ENCODE peak calls at places on chromosomes 11 and 22, in six cellular contexts. One of them, this sample, is unnamed.

GRCh38 chr11:27464155-27464759 is 8.3 kb downstream of the LGR4 start:
- DNase-seq in neuronal stem cell: no peak
- DNase-seq in A549: no peak
- DNase-seq in PC-3: peak
- DNase-seq in IMR-90: peak
- DNase-seq in H9: no peak
- DNase-seq in this sample: no peak

GRCh38 chr11:1906623-1907423 is 12.7 kb upstream of the TNNT3 start:
- DNase-seq in A549: no peak
- DNase-seq in H9: no peak
- DNase-seq in IMR-90: no peak
- DNase-seq in neuronal stem cell: no peak
- DNase-seq in PC-3: no peak
- DNase-seq in this sample: no peak

GRCh38 chr22:46512683-46513082 is 24.7 kb downstream of the CELSR1 start:
- DNase-seq in H9: no peak
- DNase-seq in A549: no peak
- DNase-seq in IMR-90: no peak
- DNase-seq in neuronal stem cell: no peak
- DNase-seq in PC-3: no peak
- DNase-seq in this sample: no peak

GRCh38 chr11:112839051-112839450 is 122.2 kb upstream of the NCAM1 start:
- DNase-seq in A549: no peak
- DNase-seq in neuronal stem cell: no peak
- DNase-seq in IMR-90: no peak
- DNase-seq in H9: no peak
- DNase-seq in PC-3: no peak
- DNase-seq in this sample: no peak

GRCh38 chr22:30044369-30044768 is 35.9 kb upstream of the HORMAD2 start:
- DNase-seq in H9: no peak
- DNase-seq in neuronal stem cell: no peak
- DNase-seq in PC-3: peak
- DNase-seq in A549: no peak
- DNase-seq in IMR-90: peak
- DNase-seq in this sample: peak

GRCh38 chr11:48041877-48042698 is 61.7 kb downstream of the PTPRJ start:
- DNase-seq in A549: no peak
- DNase-seq in H9: no peak
- DNase-seq in neuronal stem cell: no peak
- DNase-seq in PC-3: no peak
- DNase-seq in IMR-90: no peak
- DNase-seq in this sample: no peak

GRCh38 chr22:43262990-43263644 is 76.2 kb upstream of the TTLL12 start:
- DNase-seq in neuronal stem cell: no peak
- DNase-seq in PC-3: no peak
- DNase-seq in IMR-90: no peak
- DNase-seq in A549: no peak
- DNase-seq in H9: no peak
- DNase-seq in this sample: no peak

GRCh38 chr11:124760205-124760652 is 1.9 kb downstream of the ESAM start:
- DNase-seq in PC-3: no peak
- DNase-seq in A549: no peak
- DNase-seq in H9: peak
- DNase-seq in IMR-90: no peak
- DNase-seq in neuronal stem cell: no peak
- DNase-seq in this sample: no peak

GRCh38 chr11:1733009-1733715 is 17.2 kb downstream of the IFITM10 start:
- DNase-seq in IMR-90: no peak
- DNase-seq in neuronal stem cell: no peak
- DNase-seq in H9: no peak
- DNase-seq in A549: no peak
- DNase-seq in PC-3: no peak
- DNase-seq in this sample: no peak

GRCh38 chr11:118610773-118611432 is 3.5 kb downstream of the PHLDB1 start:
- DNase-seq in IMR-90: peak
- DNase-seq in H9: peak
- DNase-seq in PC-3: peak
- DNase-seq in neuronal stem cell: no peak
- DNase-seq in A549: peak
- DNase-seq in this sample: no peak

GRCh38 chr11:61021661-61022212 is 50.3 kb downstream of the CD6 start:
- DNase-seq in H9: peak
- DNase-seq in IMR-90: no peak
- DNase-seq in A549: no peak
- DNase-seq in PC-3: no peak
- DNase-seq in neuronal stem cell: no peak
- DNase-seq in this sample: no peak

GRCh38 chr11:105719073-105719846 is 109.4 kb downstream of the GRIA4 start:
- DNase-seq in neuronal stem cell: no peak
- DNase-seq in PC-3: peak
- DNase-seq in H9: no peak
- DNase-seq in IMR-90: peak
- DNase-seq in A549: peak
- DNase-seq in this sample: peak

GRCh38 chr11:76230392-76230791 is 24.1 kb upstream of the WNT11 start:
- DNase-seq in PC-3: no peak
- DNase-seq in IMR-90: no peak
- DNase-seq in A549: no peak
- DNase-seq in neuronal stem cell: no peak
- DNase-seq in H9: no peak
- DNase-seq in this sample: no peak

GRCh38 chr22:35910926-35911325 is 117.7 kb downstream of the RBFOX2 start:
- DNase-seq in A549: no peak
- DNase-seq in neuronal stem cell: no peak
- DNase-seq in H9: no peak
- DNase-seq in PC-3: no peak
- DNase-seq in IMR-90: no peak
- DNase-seq in this sample: no peak

GRCh38 chr11:35427158-35427557 is 7.8 kb upstream of the SLC1A2 start:
- DNase-seq in A549: no peak
- DNase-seq in IMR-90: peak
- DNase-seq in H9: no peak
- DNase-seq in neuronal stem cell: no peak
- DNase-seq in PC-3: no peak
- DNase-seq in this sample: no peak

GRCh38 chr22:21657361-21658118 is 8.3 kb upstream of the PPIL2 start:
- DNase-seq in IMR-90: peak
- DNase-seq in neuronal stem cell: peak
- DNase-seq in A549: peak
- DNase-seq in H9: peak
- DNase-seq in PC-3: peak
- DNase-seq in this sample: peak

GRCh38 chr11:26780686-26781085 is 58.8 kb upstream of the SLC5A12 start:
- DNase-seq in neuronal stem cell: no peak
- DNase-seq in IMR-90: peak
- DNase-seq in A549: no peak
- DNase-seq in PC-3: no peak
- DNase-seq in H9: no peak
- DNase-seq in this sample: no peak

GRCh38 chr11:2129699-2130366 is 9.4 kb downstream of the IGF2 start:
- DNase-seq in IMR-90: no peak
- DNase-seq in neuronal stem cell: no peak
- DNase-seq in A549: no peak
- DNase-seq in H9: no peak
- DNase-seq in PC-3: no peak
- DNase-seq in this sample: no peak

GRCh38 chr11:133263332-133263731 is 269.0 kb downstream of the OPCML start:
- DNase-seq in neuronal stem cell: no peak
- DNase-seq in A549: no peak
- DNase-seq in PC-3: no peak
- DNase-seq in H9: no peak
- DNase-seq in IMR-90: no peak
- DNase-seq in this sample: no peak

GRCh38 chr22:43829448-43829821 is 17.3 kb upstream of the EFCAB6 start:
- DNase-seq in H9: no peak
- DNase-seq in PC-3: no peak
- DNase-seq in IMR-90: peak
- DNase-seq in neuronal stem cell: no peak
- DNase-seq in A549: no peak
- DNase-seq in this sample: no peak

GRCh38 chr11:11966826-11967668 is 41.4 kb downstream of the DKK3 start:
- DNase-seq in IMR-90: peak
- DNase-seq in H9: peak
- DNase-seq in neuronal stem cell: peak
- DNase-seq in PC-3: peak
- DNase-seq in A549: peak
- DNase-seq in this sample: peak

GRCh38 chr11:132168326-132168725 is 797.9 kb downstream of the NTM start:
- DNase-seq in H9: no peak
- DNase-seq in PC-3: no peak
- DNase-seq in IMR-90: no peak
- DNase-seq in neuronal stem cell: no peak
- DNase-seq in A549: no peak
- DNase-seq in this sample: no peak

GRCh38 chr11:132171031-132171430 is 800.6 kb downstream of the NTM start:
- DNase-seq in H9: no peak
- DNase-seq in A549: no peak
- DNase-seq in neuronal stem cell: no peak
- DNase-seq in PC-3: no peak
- DNase-seq in IMR-90: no peak
- DNase-seq in this sample: no peak
- H3K4me2 ChIP-seq in H9: no peak
- H3K4me2 ChIP-seq in A549: no peak
- H3K4me2 ChIP-seq in neuronal stem cell: no peak
- H3K4me2 ChIP-seq in PC-3: no peak
- H3K4me2 ChIP-seq in IMR-90: no peak
- H3K4me2 ChIP-seq in this sample: no peak

GRCh38 chr11:81070948-81071347 is 1630.1 kb upstream of the TENM4 start:
- DNase-seq in PC-3: no peak
- DNase-seq in IMR-90: no peak
- DNase-seq in H9: no peak
- DNase-seq in neuronal stem cell: no peak
- DNase-seq in A549: no peak
- DNase-seq in this sample: no peak

GRCh38 chr11:81071641-81072040 is 1630.8 kb upstream of the TENM4 start:
- DNase-seq in PC-3: peak
- DNase-seq in neuronal stem cell: no peak
- DNase-seq in IMR-90: no peak
- DNase-seq in A549: no peak
- DNase-seq in H9: no peak
- DNase-seq in this sample: no peak
- H3K4me2 ChIP-seq in PC-3: no peak
- H3K4me2 ChIP-seq in neuronal stem cell: no peak
- H3K4me2 ChIP-seq in IMR-90: no peak
- H3K4me2 ChIP-seq in A549: no peak
- H3K4me2 ChIP-seq in H9: no peak
- H3K4me2 ChIP-seq in this sample: no peak

GRCh38 chr11:107042748-107043147 is 24.5 kb upstream of the GUCY1A2 start:
- DNase-seq in H9: no peak
- DNase-seq in A549: no peak
- DNase-seq in PC-3: no peak
- DNase-seq in neuronal stem cell: no peak
- DNase-seq in IMR-90: no peak
- DNase-seq in this sample: no peak

GRCh38 chr11:107044503-107044902 is 26.2 kb upstream of the GUCY1A2 start:
- DNase-seq in A549: no peak
- DNase-seq in neuronal stem cell: no peak
- DNase-seq in H9: no peak
- DNase-seq in PC-3: peak
- DNase-seq in IMR-90: no peak
- DNase-seq in this sample: no peak

GRCh38 chr11:107043242-107043991 is 25.1 kb upstream of the GUCY1A2 start:
- DNase-seq in A549: no peak
- DNase-seq in IMR-90: peak
- DNase-seq in H9: no peak
- DNase-seq in PC-3: peak
- DNase-seq in neuronal stem cell: no peak
- DNase-seq in this sample: no peak

DNA sequence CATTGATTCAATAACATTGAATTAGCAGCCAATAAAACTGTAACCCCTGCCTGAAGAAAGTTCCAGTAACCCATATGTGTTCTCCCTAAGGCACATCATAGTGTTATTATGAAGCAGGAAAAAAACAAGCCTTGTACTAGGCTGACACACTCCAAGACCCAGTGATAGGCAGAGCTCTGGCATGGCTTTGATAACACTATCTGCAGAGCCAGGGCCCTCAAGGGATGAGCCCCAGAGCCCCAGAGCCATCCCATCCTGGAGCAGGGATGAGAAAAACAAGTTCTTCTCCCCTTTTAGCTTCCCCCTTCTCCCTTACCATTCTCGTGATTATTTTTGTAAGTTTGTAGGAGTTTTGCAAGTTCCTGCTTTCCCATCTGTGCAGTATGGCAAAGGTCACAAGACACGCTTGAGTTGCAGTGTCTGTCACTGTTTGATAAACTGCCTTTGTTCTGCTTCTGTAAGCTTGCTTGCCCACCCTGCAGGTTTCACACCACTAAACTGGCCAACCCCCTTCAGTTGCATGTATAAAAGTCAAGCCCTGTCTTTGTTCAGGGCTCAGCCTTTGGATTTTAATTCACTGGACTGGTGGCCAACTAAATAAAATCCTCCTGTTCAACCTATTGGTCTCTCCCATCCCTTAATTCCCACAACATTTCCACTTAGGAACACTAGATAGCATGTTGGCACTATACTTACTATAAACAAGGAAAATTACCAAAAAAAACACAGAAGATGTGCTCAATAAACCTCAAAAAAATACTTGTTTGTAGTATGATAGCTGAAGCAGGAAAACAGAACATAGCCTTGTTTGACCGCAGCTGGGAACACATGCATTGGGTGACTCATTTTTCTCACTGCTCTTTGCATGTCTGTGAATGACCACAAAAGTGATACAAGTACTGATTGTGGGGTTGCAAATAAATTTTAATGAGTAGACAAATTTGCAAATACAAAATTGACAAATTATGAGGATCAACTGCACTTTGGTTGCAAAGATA is 22.5 kb upstream of the GUCY1A2 start:
- DNase-seq in neuronal stem cell: no peak
- DNase-seq in A549: no peak
- DNase-seq in PC-3: peak
- DNase-seq in IMR-90: peak
- DNase-seq in H9: no peak
- DNase-seq in this sample: no peak
- H3K4me2 ChIP-seq in neuronal stem cell: no peak
- H3K4me2 ChIP-seq in A549: no peak
- H3K4me2 ChIP-seq in PC-3: no peak
- H3K4me2 ChIP-seq in IMR-90: no peak
- H3K4me2 ChIP-seq in H9: no peak
- H3K4me2 ChIP-seq in this sample: no peak

GRCh38 chr11:123451183-123451907 is 21.3 kb downstream of the GRAMD1B start:
- DNase-seq in neuronal stem cell: no peak
- DNase-seq in A549: no peak
- DNase-seq in PC-3: peak
- DNase-seq in H9: no peak
- DNase-seq in IMR-90: no peak
- DNase-seq in this sample: no peak

GRCh38 chr11:123448798-123449197 is 18.7 kb downstream of the GRAMD1B start:
- DNase-seq in PC-3: no peak
- DNase-seq in neuronal stem cell: no peak
- DNase-seq in H9: no peak
- DNase-seq in IMR-90: no peak
- DNase-seq in A549: no peak
- DNase-seq in this sample: no peak

GRCh38 chr11:123452799-123453198 is 22.7 kb downstream of the GRAMD1B start:
- DNase-seq in IMR-90: no peak
- DNase-seq in PC-3: no peak
- DNase-seq in A549: no peak
- DNase-seq in H9: no peak
- DNase-seq in neuronal stem cell: no peak
- DNase-seq in this sample: no peak

GRCh38 chr11:123449436-123449835 is 19.4 kb downstream of the GRAMD1B start:
- DNase-seq in A549: no peak
- DNase-seq in PC-3: no peak
- DNase-seq in neuronal stem cell: no peak
- DNase-seq in IMR-90: no peak
- DNase-seq in H9: no peak
- DNase-seq in this sample: no peak

GRCh38 chr11:123450593-123450992 is 20.5 kb downstream of the GRAMD1B start:
- DNase-seq in A549: no peak
- DNase-seq in IMR-90: peak
- DNase-seq in H9: no peak
- DNase-seq in neuronal stem cell: no peak
- DNase-seq in PC-3: no peak
- DNase-seq in this sample: no peak
- H3K4me2 ChIP-seq in A549: no peak
- H3K4me2 ChIP-seq in IMR-90: no peak
- H3K4me2 ChIP-seq in H9: no peak
- H3K4me2 ChIP-seq in neuronal stem cell: no peak
- H3K4me2 ChIP-seq in PC-3: no peak
- H3K4me2 ChIP-seq in this sample: no peak